ENCODE peak calls at places on chromosome 5, in nine cellular contexts. J is GM23338; H is H54; V is Daoy; R is A673; Z is activated naive CD8-positive, alpha-beta T cell treated with anti-CD3 and anti-CD28 coated beads, Interleukin-2, amount 50 U/mL, for 24 hours; U is esophagus squamous epithelium; C is neuronal stem cell; B is activated T-cell treated with anti-CD3 and anti-CD28 coated beads, Interleukin-2, amount 50 U/mL, for 4 hours. M is an unnamed sample.

GRCh38 chr5:995318-995717 is 13.3 kb upstream of the NKD2 start:
- DNase-seq in J (no peak), H (no peak), V (peak; percentile 0), R (no peak), Z (no peak), U (no peak), C (no peak), B (no peak), M (no peak)

GRCh38 chr5:2068515-2068914 is 185.8 kb upstream of the IRX4 start:
- DNase-seq in J (no peak), H (no peak), V (peak; percentile 59), R (no peak), Z (no peak), U (no peak), C (no peak), B (no peak), M (no peak)

GRCh38 chr5:86644843-86645242 is 27.1 kb downstream of the COX7C start:
- DNase-seq in J (peak; percentile 77), H (no peak), V (no peak), R (no peak), Z (no peak), U (no peak), C (no peak), B (no peak), M (peak; percentile 81)

GRCh38 chr5:87260604-87261200 is 7.0 kb upstream of the RASA1 start:
- DNase-seq in J (no peak), H (no peak), V (no peak), R (no peak), Z (no peak), U (no peak), C (no peak), B (no peak), M (no peak)

GRCh38 chr5:171830686-171831085 is 45.1 kb downstream of the SMIM23 start:
- DNase-seq in J (no peak), H (no peak), V (no peak), R (no peak), Z (no peak), U (no peak), C (no peak), B (no peak), M (no peak)

GRCh38 chr5:2012885-2013284 is 130.2 kb upstream of the IRX4 start:
- DNase-seq in J (no peak), H (no peak), V (no peak), R (no peak), Z (no peak), U (no peak), C (no peak), B (no peak), M (no peak)

GRCh38 chr5:142191776-142192175 is 83.2 kb downstream of the NDFIP1 start:
- DNase-seq in J (no peak), H (no peak), V (no peak), R (no peak), Z (no peak), U (no peak), C (no peak), B (no peak), M (no peak)

GRCh38 chr5:68409259-68409658 is 193.7 kb downstream of the PIK3R1 start:
- DNase-seq in J (no peak), H (peak; percentile 4), V (peak; percentile 76), R (no peak), Z (no peak), U (no peak), C (no peak), B (no peak), M (no peak)

GRCh38 chr5:178330791-178331404 is 98.3 kb upstream of the PHYKPL start:
- DNase-seq in J (no peak), H (no peak), V (no peak), R (no peak), Z (no peak), U (no peak), C (no peak), B (no peak), M (no peak)

GRCh38 chr5:54862036-54862435 is 123.4 kb downstream of the ESM1 start:
- DNase-seq in J (no peak), H (no peak), V (peak; percentile 42), R (no peak), Z (no peak), U (no peak), C (no peak), B (no peak), M (no peak)

GRCh38 chr5:59584858-59585846 is 308.4 kb downstream of the PDE4D start:
- DNase-seq in J (no peak), H (no peak), V (no peak), R (no peak), Z (no peak), U (no peak), C (no peak), B (no peak), M (no peak)

M was measured in ELF-1.